ENCODE peak calls at places on chromosomes 5 and 9, in four cellular contexts. M is H1, D is HepG2, K is K562. I is an unnamed sample.

GRCh38 chr5:9546973-9547947 is 1.4 kb upstream of the SEMA5A start:
- DNase-seq in M (peak), K (no peak), D (no peak), I (no peak)

GRCh38 chr9:74078647-74079046 is 418.5 kb upstream of the RORB start:
- DNase-seq in M (no peak), K (no peak), D (no peak), I (no peak)

GRCh38 chr9:35112257-35113020 is 3.2 kb downstream of the ATOSB start:
- DNase-seq in M (no peak), K (no peak), D (no peak), I (no peak)

GRCh38 chr5:108238936-108239887 is 142.7 kb downstream of the FBXL17 start:
- DNase-seq in K (no peak), D (no peak), M (no peak), I (no peak)

GRCh38 chr5:149113669-149114068 is 27.6 kb upstream of the ABLIM3 start:
- DNase-seq in K (no peak), M (no peak), D (no peak), I (no peak)

GRCh38 chr9:128190516-128191405 is 611 bp downstream of the CIZ1 start:
- DNase-seq in M (peak), D (no peak), K (peak), I (no peak)

GRCh38 chr5:96387616-96388015 is 45.4 kb downstream of the PCSK1 start:
- DNase-seq in K (no peak), D (no peak), M (no peak), I (no peak)

GRCh38 chr5:10695055-10695649 is 65.9 kb downstream of the DAP start:
- DNase-seq in D (peak), M (peak), K (no peak), I (peak)

GRCh38 chr5:144581044-144581443 is 410.4 kb downstream of the KCTD16 start:
- DNase-seq in M (no peak), K (no peak), D (no peak), I (no peak)

GRCh38 chr5:143828710-143829109 is 16.7 kb downstream of the HMHB1 start:
- DNase-seq in M (no peak), D (no peak), K (no peak), I (no peak)

GRCh38 chr9:124752967-124753366 is 18.1 kb downstream of the NR6A1 start:
- DNase-seq in M (no peak), D (no peak), K (no peak), I (no peak)

GRCh38 chr9:98962861-98963260 is 19.2 kb downstream of the COL15A1 start:
- DNase-seq in K (no peak), D (no peak), M (no peak), I (no peak)

GRCh38 chr9:98960409-98960808 is 16.7 kb downstream of the COL15A1 start:
- DNase-seq in M (no peak), K (no peak), D (no peak), I (no peak)

GRCh38 chr9:98961513-98962180 is 17.9 kb downstream of the COL15A1 start:
- DNase-seq in K (no peak), D (no peak), M (no peak), I (no peak)

GRCh38 chr9:98964201-98964600 is 20.5 kb downstream of the COL15A1 start:
- DNase-seq in K (no peak), M (no peak), D (no peak), I (no peak)

DNA sequence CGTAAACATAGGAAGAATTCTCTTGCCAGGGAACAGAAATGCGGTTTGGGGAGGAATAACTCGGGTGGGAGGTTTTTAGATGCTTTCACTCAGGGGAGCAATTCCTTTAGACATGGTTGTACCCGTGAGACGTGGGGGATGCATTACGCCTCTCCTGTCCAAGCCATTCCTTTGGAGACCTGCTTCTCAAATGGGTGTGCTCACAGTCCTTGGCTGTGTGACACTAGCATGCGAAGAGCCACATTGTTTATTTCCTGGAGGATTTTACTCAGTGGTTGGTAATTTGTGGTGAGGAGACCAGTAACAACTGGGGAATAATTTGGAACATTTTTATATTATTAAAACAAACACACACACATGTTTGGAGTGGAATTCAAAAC is 18.5 kb downstream of the COL15A1 start:
- DNase-seq in M (no peak), K (no peak), D (no peak), I (no peak)
- TF ChIP-seq JUN in M (no peak), K (no peak), D (no peak), I (no peak)

GRCh38 chr9:3136230-3136629 is 292.3 kb upstream of the PUM3 start:
- DNase-seq in K (no peak), D (no peak), M (no peak), I (no peak)

GRCh38 chr9:3138236-3139229 is 294.6 kb upstream of the PUM3 start:
- DNase-seq in K (no peak), D (no peak), M (no peak), I (no peak)

GRCh38 chr9:3136999-3137675 is 293.2 kb upstream of the PUM3 start:
- DNase-seq in D (no peak), K (no peak), M (no peak), I (no peak)
- TF ChIP-seq KDM1A in D (no peak), K (no peak), M (no peak), I (no peak)

GRCh38 chr5:176638437-176638836 is 8.0 kb downstream of the EIF4E1B start:
- DNase-seq in K (no peak), D (no peak), M (no peak), I (no peak)

GRCh38 chr5:176640616-176641015 is 6.7 kb upstream of the TSPAN17 start:
- DNase-seq in K (no peak), D (no peak), M (no peak), I (no peak)

GRCh38 chr5:176637556-176637955 is 7.1 kb downstream of the EIF4E1B start:
- DNase-seq in M (no peak), D (no peak), K (no peak), I (no peak)

GRCh38 chr5:176639208-176639607 is 8.1 kb upstream of the TSPAN17 start:
- DNase-seq in D (no peak), M (no peak), K (no peak), I (no peak)

GRCh38 chr5:176639981-176640380 is 7.3 kb upstream of the TSPAN17 start:
- DNase-seq in K (no peak), D (no peak), M (no peak), I (no peak)
- TF ChIP-seq JUN in K (no peak), D (no peak), M (no peak), I (no peak)

GRCh38 chr5:138903113-138903789 is 28.1 kb upstream of the LRRTM2 start:
- DNase-seq in M (no peak), D (no peak), K (no peak), I (no peak)
- TF ChIP-seq KDM1A in M (no peak), D (no peak), K (no peak), I (no peak)

I was measured in A549.